ENCODE peak calls at places on chromosomes 4 and X, in seven cellular contexts. Y, Q, Z, F, H, T and R are unnamed samples. For H3K9me3 and H3K4me1, the result is how much of the 10 kb centered on the place peaks cover.

GRCh38 chr4:83075696-83076095 is 38.8 kb downstream of the PLAC8 start:
- DNase-seq in F (no peak), Y (no peak), Z (no peak), T (no peak), Q (no peak), H (no peak), R (no peak)

GRCh38 chr4:16264798-16265197 is 38.5 kb upstream of the TAPT1 start:
- DNase-seq in F (peak), T (no peak), Z (peak), Y (no peak), Q (peak), H (no peak), R (no peak)

GRCh38 chr4:150656882-150657281 is 74.9 kb downstream of the MAB21L2 start:
- DNase-seq in Q (no peak), T (no peak), Y (no peak), H (no peak), Z (no peak), F (no peak), R (no peak)

GRCh38 chrX:21802054-21802660 is 37.3 kb upstream of the MBTPS2 start:
- DNase-seq in T (no peak), Z (no peak), Q (no peak), Y (no peak), F (no peak), H (no peak), R (no peak)

GRCh38 chrX:100980608-100981497 is 11.3 kb downstream of the ARL13A start:
- DNase-seq in H (no peak), Y (no peak), T (no peak), Q (no peak), F (no peak), Z (no peak), R (no peak)

GRCh38 chr4:156615066-156615514 is 356.5 kb downstream of the PDGFC start:
- DNase-seq in T (no peak), Q (no peak), Y (no peak), Z (no peak), H (no peak), F (no peak), R (no peak)

GRCh38 chr4:78565971-78566372 is 14.4 kb downstream of the ANXA3 start:
- DNase-seq in H (no peak), Y (no peak), T (no peak), Q (no peak), Z (no peak), F (no peak), R (no peak)

GRCh38 chr4:87058272-87059073 is 123.7 kb downstream of the AFF1 start:
- DNase-seq in H (no peak), Z (no peak), Q (peak), T (no peak), Y (no peak), F (no peak), R (no peak)

GRCh38 chrX:107672955-107673378 is 44.7 kb downstream of the PRPS1 start:
- DNase-seq in Y (peak), H (peak), T (peak), Z (peak), Q (peak), F (peak), R (peak)

GRCh38 chr4:119529788-119530187 is 98.8 kb downstream of the PDE5A start:
- DNase-seq in H (no peak), F (no peak), Z (no peak), Q (no peak), T (no peak), Y (no peak), R (no peak)

GRCh38 chr4:143514432-143514831 is 930 bp downstream of the SMARCA5 start:
- DNase-seq in H (no peak), Z (peak), Y (peak), Q (peak), F (peak), T (peak), R (no peak)

GRCh38 chr4:33160126-33160525 is 2440.0 kb downstream of the PCDH7 start:
- DNase-seq in F (no peak), Q (no peak), H (no peak), Z (peak), Y (no peak), T (no peak), R (no peak)

GRCh38 chr4:165628572-165628971 is 244.5 kb upstream of the TLL1 start:
- DNase-seq in F (no peak), H (no peak), Y (no peak), Q (no peak), Z (no peak), T (no peak), R (no peak)

GRCh38 chrX:115894087-115894486 is 276.5 kb upstream of the AGTR2 start:
- DNase-seq in Z (no peak), Y (no peak), Q (no peak), F (peak), T (no peak), H (no peak), R (peak)

GRCh38 chrX:46849933-46850332 is 13.1 kb downstream of the RP2 start:
- DNase-seq in F (no peak), H (no peak), Z (no peak), T (no peak), Y (no peak), Q (no peak), R (no peak)

GRCh38 chr4:20916106-20916505 is 215.8 kb downstream of the PACRGL start:
- DNase-seq in F (peak), Q (peak), Y (no peak), T (no peak), H (peak), Z (no peak), R (no peak)

GRCh38 chr4:10045481-10045880 is 24.2 kb upstream of the SLC2A9 start:
- DNase-seq in H (no peak), Q (no peak), T (no peak), Z (no peak), Y (no peak), F (peak), R (no peak)

DNA sequence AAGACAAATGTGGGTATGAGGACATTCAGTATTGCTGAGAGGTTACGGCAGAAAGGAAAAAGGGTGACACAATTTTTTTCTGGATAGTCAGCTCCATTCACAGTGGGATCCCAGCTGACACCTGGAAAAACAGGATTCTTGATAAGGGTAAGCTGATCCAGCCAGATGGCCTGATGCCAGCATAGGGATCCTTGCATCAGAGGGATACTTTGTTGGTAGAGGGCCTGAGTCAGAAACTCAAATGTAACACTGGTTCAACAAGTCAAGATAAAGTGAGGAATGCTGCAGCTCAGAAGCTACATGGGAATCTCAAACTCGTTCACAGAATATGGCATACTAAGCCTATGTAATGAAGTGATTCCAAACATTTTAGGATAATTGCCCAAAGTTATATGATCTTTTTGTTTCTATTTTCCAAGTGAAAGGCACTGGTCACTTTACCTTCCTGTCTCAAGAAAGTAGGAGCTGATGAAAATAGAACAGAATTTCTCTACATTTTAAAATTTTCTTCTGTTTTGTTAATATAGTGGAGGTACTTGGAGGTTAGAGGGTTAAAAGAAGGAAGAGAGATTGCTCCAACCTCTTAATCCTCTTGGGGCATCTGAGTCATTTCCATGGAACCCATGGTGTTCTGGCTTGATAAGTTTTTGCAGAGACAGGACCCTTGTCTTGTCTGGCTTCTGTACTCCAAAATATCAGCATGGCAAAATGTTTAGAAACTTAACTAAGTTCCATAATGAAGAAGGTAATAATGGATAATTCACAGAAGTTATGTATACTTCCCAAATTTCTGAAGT is 727.0 kb downstream of the C4orf33 start:
- DNase-seq in H (no peak), Z (no peak), T (no peak), F (no peak), Q (no peak), Y (no peak), R (peak)
- H3K9me3 ChIP-seq in H (under half), Z (under half), T (under half), F (under half), Q (under half), Y (under half), R (under half)

GRCh38 chr4:2254665-2255500 is 7.0 kb downstream of the MXD4 start:
- DNase-seq in Y (peak), F (no peak), Z (no peak), T (peak), H (peak), Q (no peak), R (peak)
- H3K4me1 ChIP-seq in Y (under half), F (under half), Z (under half), T (half or more), H (under half), Q (under half), R (under half)

DNA sequence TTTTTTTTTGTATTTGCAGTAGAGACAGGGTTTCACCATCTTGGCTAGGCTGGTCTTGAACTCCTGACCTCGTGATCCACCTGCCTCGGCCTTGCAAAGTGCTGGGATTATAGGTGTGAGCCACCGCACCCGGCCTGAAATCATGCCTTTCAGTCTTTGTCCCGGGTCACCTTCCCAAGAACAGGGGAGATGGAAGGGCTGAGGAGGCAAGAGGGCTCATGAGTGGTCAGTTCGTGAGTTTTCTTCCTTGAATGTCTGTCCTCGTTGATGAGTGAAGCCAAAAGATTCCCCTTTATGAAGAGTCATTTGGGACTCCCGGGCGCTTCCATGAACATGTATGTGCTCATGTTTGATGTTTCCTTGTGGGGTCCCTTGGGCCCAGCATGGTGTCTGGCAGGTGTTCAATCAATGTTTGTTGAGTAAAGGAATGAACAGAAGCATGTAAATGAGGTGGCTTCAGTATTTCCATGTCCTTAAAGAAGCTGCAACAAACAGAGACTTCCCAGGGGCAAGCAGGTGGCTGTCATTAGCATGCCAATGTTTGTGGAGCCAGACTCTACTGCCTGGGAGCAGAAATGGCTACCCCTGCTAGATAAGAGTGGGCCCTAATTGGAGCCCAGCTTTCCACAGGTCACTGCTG is 3.4 kb upstream of the SEPTIN6 start:
- DNase-seq in Q (no peak), F (no peak), Z (peak), T (no peak), H (no peak), Y (no peak), R (no peak)
- H3K9me3 ChIP-seq in Q (under half), F (under half), Z (under half), T (under half), H (under half), Y (under half), R (under half)

GRCh38 chr4:185257086-185257485 is 47.7 kb downstream of the SNX25 start:
- DNase-seq in H (no peak), Z (no peak), Y (no peak), T (no peak), Q (no peak), F (no peak), R (no peak)
- H3K4me1 ChIP-seq in H (under half), Z (half or more), Y (under half), T (under half), Q (under half), F (under half), R (under half)

GRCh38 chr4:177952723-177953122 is 510.5 kb upstream of the AGA start:
- DNase-seq in H (no peak), T (no peak), F (no peak), Z (no peak), Q (no peak), Y (no peak), R (no peak)
- H3K9me3 ChIP-seq in H (under half), T (under half), F (under half), Z (under half), Q (under half), Y (under half), R (under half)

GRCh38 chr4:85557016-85557901 is 82.3 kb downstream of the ARHGAP24 start:
- DNase-seq in H (no peak), T (no peak), Z (peak), Y (no peak), Q (no peak), F (no peak), R (no peak)
- H3K4me1 ChIP-seq in H (under half), T (under half), Z (under half), Y (under half), Q (under half), F (under half), R (under half)

DNA sequence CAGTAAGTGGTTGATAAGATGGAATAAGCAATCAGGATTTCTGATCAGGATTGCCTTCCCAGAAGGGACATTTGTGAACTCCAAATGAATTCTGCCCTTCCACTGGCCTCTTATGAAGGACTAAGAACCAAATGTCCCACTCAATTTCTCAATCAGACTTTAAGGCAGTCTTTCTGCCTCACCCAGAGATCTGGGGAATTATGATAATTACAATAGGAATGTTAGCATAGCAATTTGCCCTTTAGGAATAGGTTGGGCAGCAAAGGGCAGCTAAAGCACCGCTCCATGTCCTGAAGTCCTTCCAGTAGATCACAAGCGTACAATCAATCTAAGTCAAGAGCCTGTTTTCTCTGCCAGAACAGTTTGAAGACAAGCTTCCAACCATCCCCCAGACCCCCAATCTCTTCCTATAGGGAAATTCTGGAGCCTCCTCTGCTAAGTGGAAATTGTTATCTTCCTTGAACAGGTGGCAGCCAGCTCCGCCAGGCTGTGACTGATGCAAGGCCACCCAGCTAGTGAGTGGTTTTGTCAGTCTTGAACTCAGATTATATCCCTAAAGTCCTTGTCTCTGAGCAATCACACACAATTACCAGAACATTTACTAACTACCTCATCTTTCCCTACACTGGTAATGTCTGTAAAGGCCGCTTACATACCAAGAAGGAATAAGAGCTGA is 18.6 kb downstream of the NKX3-2 start:
- DNase-seq in H (no peak), Z (no peak), T (no peak), Y (no peak), Q (no peak), F (no peak), R (no peak)
- H3K9me3 ChIP-seq in H (under half), Z (under half), T (under half), Y (under half), Q (under half), F (under half), R (under half)

DNA sequence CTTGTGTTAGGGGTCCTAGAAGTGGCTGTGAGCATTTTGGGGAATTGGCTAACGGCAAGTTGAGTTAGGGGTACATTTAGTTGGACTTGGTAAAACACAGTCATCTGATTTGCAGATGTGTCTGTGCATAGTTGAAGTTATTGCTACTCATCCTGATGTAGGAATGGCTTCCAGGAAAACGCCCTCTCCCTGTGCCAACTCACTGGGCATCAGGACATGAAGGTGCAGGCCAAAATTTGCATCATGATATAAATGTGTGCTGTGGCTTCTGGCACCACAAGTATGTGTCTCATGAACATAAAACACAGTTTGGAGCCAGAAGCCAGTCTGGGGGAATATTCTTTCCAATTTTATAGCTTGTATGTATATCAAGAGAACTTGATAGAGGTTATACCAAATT is 54.2 kb upstream of the CBR4 start:
- DNase-seq in Z (no peak), F (no peak), T (no peak), Y (no peak), H (no peak), Q (no peak), R (no peak)
- H3K4me1 ChIP-seq in Z (under half), F (under half), T (half or more), Y (under half), H (under half), Q (under half), R (under half)

GRCh38 chrX:54933150-54933826 is 12.7 kb downstream of the TRO start:
- DNase-seq in T (no peak), Y (no peak), Q (no peak), Z (no peak), F (no peak), H (no peak), R (no peak)
- H3K9me3 ChIP-seq in T (under half), Y (under half), Q (under half), Z (under half), F (under half), H (under half), R (under half)

GRCh38 chr4:98606879-98607278 is 51.5 kb downstream of the TSPAN5 start:
- DNase-seq in Q (no peak), Z (no peak), T (no peak), F (no peak), Y (no peak), H (no peak), R (no peak)
- H3K4me1 ChIP-seq in Q (half or more), Z (under half), T (under half), F (under half), Y (under half), H (under half), R (under half)